ENCODE peak calls at places on chromosome 2, in six cellular contexts. S is Panc1; D is keratinocyte; F is cardiac fibroblast; V is activated CD8-positive, alpha-beta T cell treated with anti-CD3 and anti-CD28 coated beads for 36 hours; Q is thoracic aorta. I is an unnamed sample.

GRCh38 chr2:102690012-102690411 is 70.7 kb downstream of the SLC9A2 start:
- DNase-seq in Q (no peak), S (no peak), V (no peak), F (no peak), D (no peak), I (no peak)

GRCh38 chr2:179966778-179967394 is 40.2 kb downstream of the CWC22 start:
- DNase-seq in F (no peak), Q (no peak), V (no peak), D (no peak), S (no peak), I (no peak)

GRCh38 chr2:104856086-104856972 is 2.4 kb downstream of the POU3F3 start:
- DNase-seq in D (no peak), S (no peak), Q (no peak), V (no peak), F (no peak), I (no peak)

GRCh38 chr2:120908314-120908975 is 172.8 kb downstream of the GLI2 start:
- DNase-seq in D (no peak), Q (no peak), F (no peak), V (no peak), S (no peak), I (no peak)

GRCh38 chr2:20103514-20103913 is 52.1 kb upstream of the LAPTM4A start:
- DNase-seq in D (no peak), F (peak; percentile 26), V (no peak), Q (no peak), S (no peak), I (no peak)

GRCh38 chr2:216015722-216016464 is 2.5 kb upstream of the MREG start:
- DNase-seq in F (no peak), V (peak; percentile 82), Q (no peak), S (no peak), D (no peak), I (peak; percentile 79)

GRCh38 chr2:172858473-172858745 is 122.8 kb downstream of the RAPGEF4 start:
- DNase-seq in S (no peak), V (no peak), D (no peak), F (peak; percentile 69), Q (no peak), I (no peak)

GRCh38 chr2:989766-990467 is 39.3 kb downstream of the SNTG2 start:
- DNase-seq in D (no peak), V (no peak), S (no peak), F (no peak), Q (no peak), I (no peak)

GRCh38 chr2:96505231-96505889 is at the start of gene NEURL3:
- DNase-seq in D (no peak), Q (no peak), V (no peak), S (no peak), F (peak; percentile 12), I (peak; percentile 41)

GRCh38 chr2:43361286-43361685 is 134.9 kb upstream of the ZFP36L2 start:
- DNase-seq in V (no peak), Q (no peak), D (no peak), S (no peak), F (no peak), I (no peak)

GRCh38 chr2:191333911-191334357 is 88.7 kb downstream of the MYO1B start:
- DNase-seq in F (peak; percentile 77), V (no peak), D (no peak), S (no peak), Q (peak; percentile 20), I (no peak)

GRCh38 chr2:101357386-101357785 is 29.9 kb downstream of the CREG2 start:
- DNase-seq in F (no peak), D (no peak), Q (no peak), S (no peak), V (no peak), I (no peak)

GRCh38 chr2:236576053-236576452 is 6.4 kb downstream of the ACKR3 start:
- DNase-seq in F (no peak), S (no peak), D (no peak), V (no peak), Q (no peak), I (no peak)
- TF ChIP-seq CTCF in F (no peak), S (no peak), D (no peak), V (no peak), Q (no peak), I (no peak)

GRCh38 chr2:24543252-24543651 is 52.2 kb downstream of the NCOA1 start:
- DNase-seq in S (no peak), F (no peak), D (no peak), V (peak; percentile 31), Q (no peak), I (no peak)

GRCh38 chr2:24544456-24545115 is 53.5 kb downstream of the NCOA1 start:
- DNase-seq in Q (no peak), D (no peak), F (no peak), V (no peak), S (no peak), I (no peak)

GRCh38 chr2:24548058-24548457 is 57.0 kb downstream of the NCOA1 start:
- DNase-seq in D (no peak), F (no peak), V (no peak), Q (no peak), S (no peak), I (no peak)

GRCh38 chr2:24542269-24542872 is 51.3 kb downstream of the NCOA1 start:
- DNase-seq in Q (no peak), F (no peak), V (no peak), D (no peak), S (no peak), I (no peak)

GRCh38 chr2:24546668-24547067 is 55.6 kb downstream of the NCOA1 start:
- DNase-seq in D (no peak), F (no peak), V (no peak), Q (no peak), S (no peak), I (no peak)
- TF ChIP-seq CTCF in D (no peak), F (no peak), V (no peak), Q (no peak), S (no peak), I (no peak)

GRCh38 chr2:30233142-30233961 is 2.0 kb downstream of the LBH start:
- DNase-seq in Q (no peak), S (no peak), V (no peak), D (no peak), F (no peak), I (no peak)
- TF ChIP-seq CTCF in Q (no peak), S (no peak), V (no peak), D (no peak), F (no peak), I (no peak)

DNA sequence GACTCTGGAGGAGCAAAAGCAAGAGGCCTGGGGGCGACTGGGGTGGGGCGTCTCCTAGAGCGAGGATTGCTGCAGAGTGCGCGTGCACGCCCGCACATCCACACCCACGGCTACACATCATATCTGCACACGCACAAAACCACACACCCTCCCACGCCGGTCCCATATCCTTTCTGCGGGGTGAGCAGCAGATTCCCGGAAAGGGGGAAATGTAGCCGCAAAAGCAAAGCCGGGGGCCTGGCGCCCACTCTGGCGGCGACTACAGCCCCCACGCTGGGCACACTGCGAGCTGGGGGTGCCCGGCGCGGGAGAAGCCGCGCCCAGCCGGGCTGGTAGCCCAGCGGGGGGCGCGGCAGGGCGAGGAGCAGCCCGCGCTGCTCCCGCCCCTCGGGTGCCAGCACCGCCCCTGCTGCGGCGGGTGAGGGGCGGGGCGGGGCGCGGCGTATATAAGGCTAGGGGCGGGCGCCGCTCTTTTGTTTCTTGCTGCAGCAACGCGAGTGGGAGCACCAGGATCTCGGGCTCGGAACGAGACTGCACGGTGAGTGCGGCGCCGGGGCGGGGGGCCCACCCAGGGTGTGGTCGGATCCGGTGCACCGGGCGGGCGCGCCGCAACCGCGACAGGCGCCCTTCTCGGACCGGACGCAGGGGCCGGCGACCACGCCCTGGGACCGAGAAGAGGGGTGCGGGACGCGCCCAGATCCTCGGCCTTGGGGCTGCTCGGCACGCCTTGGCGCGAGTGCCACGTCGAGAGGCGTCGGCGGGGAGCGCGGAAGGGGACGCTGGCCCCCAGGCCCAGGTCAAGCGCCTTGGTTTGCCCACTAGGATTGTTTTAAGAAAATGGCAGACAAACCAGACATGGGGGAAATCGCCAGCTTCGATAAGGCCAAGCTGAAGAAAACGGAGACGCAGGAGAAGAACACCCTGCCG is at the start of gene TMSB10:
- DNase-seq in F (peak; percentile 93), V (peak; percentile 91), Q (no peak), S (no peak), D (no peak), I (peak; percentile 95)
- TF ChIP-seq CTCF in F (no peak), V (no peak), Q (no peak), S (no peak), D (no peak), I (peak; percentile 16)

GRCh38 chr2:127625146-127625943 is 20.6 kb upstream of the GPR17 start:
- DNase-seq in V (no peak), D (no peak), F (no peak), Q (no peak), S (no peak), I (no peak)
- TF ChIP-seq CTCF in V (no peak), D (no peak), F (no peak), Q (no peak), S (no peak), I (no peak)

GRCh38 chr2:201345636-201346213 is 11.4 kb downstream of the FLACC1 start:
- DNase-seq in S (no peak), D (no peak), V (no peak), Q (no peak), F (no peak), I (no peak)

GRCh38 chr2:201342923-201343322 is 14.2 kb downstream of the FLACC1 start:
- DNase-seq in V (no peak), S (no peak), F (no peak), D (no peak), Q (no peak), I (no peak)

GRCh38 chr2:201347154-201347553 is 10.0 kb downstream of the FLACC1 start:
- DNase-seq in Q (no peak), F (no peak), V (no peak), D (no peak), S (no peak), I (no peak)

GRCh38 chr2:201343559-201343958 is 13.6 kb downstream of the FLACC1 start:
- DNase-seq in Q (no peak), V (no peak), F (no peak), S (no peak), D (no peak), I (no peak)

GRCh38 chr2:201344663-201345366 is 12.3 kb downstream of the FLACC1 start:
- DNase-seq in D (no peak), V (no peak), S (no peak), F (no peak), Q (no peak), I (no peak)
- TF ChIP-seq CTCF in D (peak; percentile 23), V (no peak), S (no peak), F (no peak), Q (no peak), I (no peak)

DNA sequence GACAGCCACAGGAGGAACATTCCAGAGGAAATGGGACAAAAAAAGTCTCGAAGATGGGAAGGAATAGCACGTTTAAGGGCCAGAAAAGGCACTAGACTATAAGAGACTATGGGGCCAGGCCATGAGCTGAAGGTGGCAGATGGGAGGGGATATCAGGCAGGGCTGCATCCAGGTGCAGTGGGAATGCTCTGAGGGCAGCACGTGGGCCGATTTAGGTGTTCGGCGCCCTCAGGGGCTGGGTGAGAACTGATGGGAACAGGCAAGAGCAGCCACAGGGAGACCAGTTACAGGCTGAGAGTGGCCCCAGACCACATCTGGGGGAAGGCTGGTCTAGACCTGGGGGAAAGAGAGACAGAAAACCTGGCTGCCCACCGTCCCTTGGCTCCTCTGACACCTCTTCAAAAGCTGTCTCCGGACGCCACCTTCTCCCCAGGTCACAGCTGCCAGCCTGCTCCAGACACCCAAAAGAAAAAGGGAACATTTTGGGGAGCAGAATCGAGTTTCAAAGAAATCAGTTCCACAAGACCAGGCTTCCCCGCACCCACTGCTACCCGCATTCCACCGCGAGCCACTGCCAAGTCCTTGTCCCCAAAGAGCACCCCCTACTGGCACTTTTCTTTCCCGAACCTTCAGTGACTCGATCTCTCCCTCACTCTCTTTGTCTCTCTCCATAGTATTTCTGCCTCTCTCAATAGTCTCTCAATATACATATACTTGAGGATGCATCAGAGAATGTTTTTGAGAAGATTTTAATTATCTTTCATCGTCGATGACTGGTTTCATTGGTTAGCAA is 190.1 kb upstream of the AGAP1 start:
- DNase-seq in V (no peak), S (no peak), F (no peak), Q (no peak), D (no peak), I (no peak)
- TF ChIP-seq CTCF in V (no peak), S (peak; percentile 37), F (no peak), Q (no peak), D (no peak), I (no peak)